ENCODE peak calls at places on chromosome 16, in six cellular contexts. One of them, this sample, is unnamed.

GRCh38 chr16:65123846-65124513 is 2.1 kb upstream of the CDH11 start:
- DNase-seq in kidney epithelial cell: no peak
- DNase-seq in heart right ventricle: no peak
- DNase-seq in keratinocyte: no peak
- DNase-seq in PC-9: no peak
- DNase-seq in ascending aorta: no peak
- DNase-seq in this sample: no peak

GRCh38 chr16:13332713-13333255 is 431.4 kb downstream of the SHISA9 start:
- DNase-seq in kidney epithelial cell: no peak
- DNase-seq in PC-9: no peak
- DNase-seq in keratinocyte: no peak
- DNase-seq in heart right ventricle: no peak
- DNase-seq in ascending aorta: no peak
- DNase-seq in this sample: no peak

GRCh38 chr16:47134550-47134949 is 9.2 kb downstream of the NETO2 start:
- DNase-seq in PC-9: no peak
- DNase-seq in kidney epithelial cell: no peak
- DNase-seq in keratinocyte: no peak
- DNase-seq in heart right ventricle: no peak
- DNase-seq in ascending aorta: no peak
- DNase-seq in this sample: no peak

GRCh38 chr16:71552698-71553503 is 24.0 kb downstream of the TAT start:
- DNase-seq in kidney epithelial cell: no peak
- DNase-seq in keratinocyte: no peak
- DNase-seq in heart right ventricle: no peak
- DNase-seq in ascending aorta: no peak
- DNase-seq in PC-9: no peak
- DNase-seq in this sample: no peak

GRCh38 chr16:71460246-71460645 is 1.8 kb downstream of the ZNF23 start:
- DNase-seq in heart right ventricle: no peak
- DNase-seq in keratinocyte: no peak
- DNase-seq in kidney epithelial cell: no peak
- DNase-seq in PC-9: no peak
- DNase-seq in ascending aorta: no peak
- DNase-seq in this sample: no peak

GRCh38 chr16:79372504-79373184 is 227.9 kb downstream of the MAF start:
- DNase-seq in PC-9: no peak
- DNase-seq in keratinocyte: no peak
- DNase-seq in ascending aorta: no peak
- DNase-seq in kidney epithelial cell: peak; percentile 35
- DNase-seq in heart right ventricle: no peak
- DNase-seq in this sample: peak; percentile 68

GRCh38 chr16:378821-379182 is 3.0 kb downstream of the PGAP6 start:
- DNase-seq in heart right ventricle: no peak
- DNase-seq in PC-9: no peak
- DNase-seq in ascending aorta: no peak
- DNase-seq in keratinocyte: no peak
- DNase-seq in kidney epithelial cell: no peak
- DNase-seq in this sample: no peak

GRCh38 chr16:89350701-89351380 is 133.3 kb downstream of the ZNF778 start:
- DNase-seq in kidney epithelial cell: peak; percentile 78
- DNase-seq in heart right ventricle: no peak
- DNase-seq in ascending aorta: no peak
- DNase-seq in keratinocyte: no peak
- DNase-seq in PC-9: no peak
- DNase-seq in this sample: no peak

GRCh38 chr16:1290860-1291575 is 18.4 kb upstream of the UBE2I start:
- DNase-seq in ascending aorta: no peak
- DNase-seq in keratinocyte: no peak
- DNase-seq in heart right ventricle: no peak
- DNase-seq in kidney epithelial cell: no peak
- DNase-seq in PC-9: peak; percentile 40
- DNase-seq in this sample: no peak

GRCh38 chr16:22302776-22303363 is 5.7 kb downstream of the POLR3E start:
- DNase-seq in kidney epithelial cell: no peak
- DNase-seq in heart right ventricle: no peak
- DNase-seq in PC-9: no peak
- DNase-seq in keratinocyte: no peak
- DNase-seq in ascending aorta: no peak
- DNase-seq in this sample: no peak

GRCh38 chr16:17836868-17837602 is 366.3 kb upstream of the XYLT1 start:
- DNase-seq in heart right ventricle: no peak
- DNase-seq in PC-9: no peak
- DNase-seq in keratinocyte: peak; percentile 90
- DNase-seq in kidney epithelial cell: peak; percentile 25
- DNase-seq in ascending aorta: no peak
- DNase-seq in this sample: no peak

GRCh38 chr16:68951991-68952877 is 108.9 kb downstream of the TANGO6 start:
- DNase-seq in heart right ventricle: no peak
- DNase-seq in keratinocyte: peak; percentile 86
- DNase-seq in PC-9: no peak
- DNase-seq in ascending aorta: no peak
- DNase-seq in kidney epithelial cell: no peak
- DNase-seq in this sample: no peak

GRCh38 chr16:65224471-65224870 is 102.6 kb upstream of the CDH11 start:
- DNase-seq in ascending aorta: no peak
- DNase-seq in keratinocyte: no peak
- DNase-seq in heart right ventricle: no peak
- DNase-seq in kidney epithelial cell: no peak
- DNase-seq in PC-9: no peak
- DNase-seq in this sample: no peak

GRCh38 chr16:88993006-88993787 is 16.2 kb upstream of the CBFA2T3 start:
- DNase-seq in heart right ventricle: no peak
- DNase-seq in keratinocyte: no peak
- DNase-seq in PC-9: no peak
- DNase-seq in ascending aorta: no peak
- DNase-seq in kidney epithelial cell: no peak
- DNase-seq in this sample: no peak

GRCh38 chr16:71414038-71414437 is 27.8 kb downstream of the TLE7 start:
- DNase-seq in kidney epithelial cell: no peak
- DNase-seq in ascending aorta: no peak
- DNase-seq in PC-9: no peak
- DNase-seq in heart right ventricle: no peak
- DNase-seq in keratinocyte: no peak
- DNase-seq in this sample: no peak

GRCh38 chr16:27302126-27302525 is 11.6 kb upstream of the IL4R start:
- DNase-seq in heart right ventricle: no peak
- DNase-seq in keratinocyte: no peak
- DNase-seq in PC-9: no peak
- DNase-seq in kidney epithelial cell: no peak
- DNase-seq in ascending aorta: no peak
- DNase-seq in this sample: no peak

GRCh38 chr16:85988723-85989313 is 89.9 kb downstream of the IRF8 start:
- DNase-seq in ascending aorta: no peak
- DNase-seq in heart right ventricle: no peak
- DNase-seq in keratinocyte: no peak
- DNase-seq in PC-9: no peak
- DNase-seq in kidney epithelial cell: no peak
- DNase-seq in this sample: no peak

GRCh38 chr16:9521749-9522370 is 430.4 kb downstream of the HAPSTR1 start:
- DNase-seq in heart right ventricle: no peak
- DNase-seq in ascending aorta: no peak
- DNase-seq in PC-9: no peak
- DNase-seq in keratinocyte: no peak
- DNase-seq in kidney epithelial cell: no peak
- DNase-seq in this sample: no peak

GRCh38 chr16:84541999-84542876 is 37.8 kb upstream of the MEAK7 start:
- DNase-seq in heart right ventricle: no peak
- DNase-seq in ascending aorta: no peak
- DNase-seq in kidney epithelial cell: no peak
- DNase-seq in keratinocyte: no peak
- DNase-seq in PC-9: no peak
- DNase-seq in this sample: no peak

GRCh38 chr16:82011199-82011641 is at the start of gene SDR42E1:
- DNase-seq in kidney epithelial cell: no peak
- DNase-seq in PC-9: peak; percentile 81
- DNase-seq in ascending aorta: no peak
- DNase-seq in heart right ventricle: no peak
- DNase-seq in keratinocyte: no peak
- DNase-seq in this sample: no peak

GRCh38 chr16:85724126-85724879 is 26.6 kb downstream of the C16orf74 start:
- DNase-seq in ascending aorta: no peak
- DNase-seq in kidney epithelial cell: no peak
- DNase-seq in PC-9: no peak
- DNase-seq in heart right ventricle: no peak
- DNase-seq in keratinocyte: no peak
- DNase-seq in this sample: no peak

GRCh38 chr16:22321340-22322001 is 24.3 kb downstream of the POLR3E start:
- DNase-seq in PC-9: peak; percentile 59
- DNase-seq in heart right ventricle: peak; percentile 59
- DNase-seq in keratinocyte: peak; percentile 40
- DNase-seq in ascending aorta: no peak
- DNase-seq in kidney epithelial cell: peak; percentile 34
- DNase-seq in this sample: peak; percentile 61

GRCh38 chr16:29899516-29900101 is at the start of gene SEZ6L2:
- DNase-seq in heart right ventricle: peak; percentile 70
- DNase-seq in kidney epithelial cell: peak; percentile 85
- DNase-seq in PC-9: peak; percentile 90
- DNase-seq in keratinocyte: no peak
- DNase-seq in ascending aorta: no peak
- DNase-seq in this sample: peak; percentile 62

GRCh38 chr16:29903579-29903978 is 3.3 kb downstream of the ASPHD1 start:
- DNase-seq in PC-9: no peak
- DNase-seq in kidney epithelial cell: no peak
- DNase-seq in keratinocyte: no peak
- DNase-seq in ascending aorta: no peak
- DNase-seq in heart right ventricle: no peak
- DNase-seq in this sample: no peak

GRCh38 chr16:29900888-29901606 is 759 bp downstream of the ASPHD1 start:
- DNase-seq in kidney epithelial cell: no peak
- DNase-seq in keratinocyte: no peak
- DNase-seq in heart right ventricle: no peak
- DNase-seq in PC-9: no peak
- DNase-seq in ascending aorta: no peak
- DNase-seq in this sample: no peak

GRCh38 chr16:29900102-29900887 is at the start of gene ASPHD1:
- DNase-seq in ascending aorta: peak; percentile 26
- DNase-seq in PC-9: peak; percentile 86
- DNase-seq in keratinocyte: no peak
- DNase-seq in kidney epithelial cell: peak; percentile 64
- DNase-seq in heart right ventricle: peak; percentile 46
- DNase-seq in this sample: peak; percentile 58

DNA sequence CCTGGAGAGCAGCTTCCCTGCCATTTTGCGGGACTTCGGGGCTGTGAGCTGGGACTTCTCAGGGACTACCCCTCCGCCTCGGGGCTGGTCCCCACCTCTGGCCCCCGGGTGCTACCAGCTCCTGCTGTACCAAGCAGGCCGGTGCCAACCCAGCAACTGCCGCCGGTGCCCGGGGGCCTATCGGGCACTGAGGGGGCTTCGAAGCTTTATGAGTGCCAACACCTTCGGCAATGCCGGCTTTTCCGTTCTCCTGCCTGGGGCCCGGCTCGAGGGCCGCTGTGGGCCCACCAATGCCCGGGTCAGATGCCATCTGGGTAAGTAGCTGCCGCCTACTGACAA is 1.3 kb downstream of the ASPHD1 start:
- DNase-seq in kidney epithelial cell: no peak
- DNase-seq in keratinocyte: no peak
- DNase-seq in PC-9: no peak
- DNase-seq in heart right ventricle: no peak
- DNase-seq in ascending aorta: no peak
- DNase-seq in this sample: no peak
- H3K4me3 ChIP-seq in kidney epithelial cell: peak overlapping the region; percentile 61
- H3K4me3 ChIP-seq in keratinocyte: no peak overlapping the region
- H3K4me3 ChIP-seq in PC-9: peak overlapping the region; percentile 72
- H3K4me3 ChIP-seq in heart right ventricle: no peak overlapping the region
- H3K4me3 ChIP-seq in ascending aorta: no peak overlapping the region
- H3K4me3 ChIP-seq in this sample: no peak overlapping the region

GRCh38 chr16:3179651-3180050 is 8.4 kb upstream of the OR1F1 start:
- DNase-seq in kidney epithelial cell: no peak
- DNase-seq in PC-9: no peak
- DNase-seq in heart right ventricle: no peak
- DNase-seq in keratinocyte: no peak
- DNase-seq in ascending aorta: no peak
- DNase-seq in this sample: no peak
- H3K27me3 ChIP-seq in kidney epithelial cell: peaks cover 53% of the 10 kb centered on the region
- H3K27me3 ChIP-seq in PC-9: no peaks in the 10 kb centered on the region
- H3K27me3 ChIP-seq in heart right ventricle: peaks cover 41% of the 10 kb centered on the region
- H3K27me3 ChIP-seq in keratinocyte: no peaks in the 10 kb centered on the region
- H3K27me3 ChIP-seq in ascending aorta: peaks cover 12% of the 10 kb centered on the region
- H3K27me3 ChIP-seq in this sample: peaks cover 65% of the 10 kb centered on the region

DNA sequence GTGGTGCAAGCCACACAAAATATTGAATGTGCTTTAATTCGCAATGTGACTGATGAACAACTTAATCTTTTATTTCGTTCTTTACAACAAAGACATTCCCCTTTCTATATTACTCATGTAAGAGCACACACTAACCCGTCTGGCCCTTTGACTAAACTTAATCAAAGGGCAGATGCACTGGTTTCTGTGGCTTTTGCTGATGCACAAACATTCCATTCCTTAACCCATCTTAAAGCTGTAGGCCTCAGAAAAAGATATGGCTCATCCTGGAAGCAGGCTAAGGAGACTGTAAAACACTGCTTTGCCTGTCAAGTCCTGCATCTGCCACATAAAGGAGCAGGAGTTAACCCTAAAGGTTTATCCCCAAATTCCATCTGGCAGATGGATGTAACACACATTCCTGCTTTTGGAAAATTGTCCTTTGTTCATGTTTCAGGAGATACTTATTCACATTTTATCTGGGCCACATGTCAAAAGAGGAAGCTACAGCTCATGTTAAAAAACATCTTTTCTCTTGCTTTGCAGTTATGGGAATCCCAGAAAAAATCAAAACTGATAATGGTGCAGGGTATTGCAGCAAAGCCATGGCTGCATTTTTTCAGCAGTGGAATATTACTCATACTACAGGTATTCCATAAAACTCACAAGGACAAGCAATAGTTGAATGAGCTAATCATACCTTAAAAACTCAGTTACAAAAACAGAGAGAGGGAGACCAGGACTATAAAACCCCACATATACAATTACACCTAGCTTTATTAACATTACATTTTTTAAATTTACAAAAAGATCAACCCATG is 137.2 kb downstream of the AHSP start:
- DNase-seq in PC-9: no peak
- DNase-seq in ascending aorta: no peak
- DNase-seq in keratinocyte: peak; percentile 44
- DNase-seq in heart right ventricle: no peak
- DNase-seq in kidney epithelial cell: no peak
- DNase-seq in this sample: no peak
- TF ChIP-seq CTCF in PC-9: no peak
- TF ChIP-seq CTCF in ascending aorta: no peak
- TF ChIP-seq CTCF in keratinocyte: no peak
- TF ChIP-seq CTCF in heart right ventricle: no peak
- TF ChIP-seq CTCF in kidney epithelial cell: no peak
- TF ChIP-seq CTCF in this sample: no peak

DNA sequence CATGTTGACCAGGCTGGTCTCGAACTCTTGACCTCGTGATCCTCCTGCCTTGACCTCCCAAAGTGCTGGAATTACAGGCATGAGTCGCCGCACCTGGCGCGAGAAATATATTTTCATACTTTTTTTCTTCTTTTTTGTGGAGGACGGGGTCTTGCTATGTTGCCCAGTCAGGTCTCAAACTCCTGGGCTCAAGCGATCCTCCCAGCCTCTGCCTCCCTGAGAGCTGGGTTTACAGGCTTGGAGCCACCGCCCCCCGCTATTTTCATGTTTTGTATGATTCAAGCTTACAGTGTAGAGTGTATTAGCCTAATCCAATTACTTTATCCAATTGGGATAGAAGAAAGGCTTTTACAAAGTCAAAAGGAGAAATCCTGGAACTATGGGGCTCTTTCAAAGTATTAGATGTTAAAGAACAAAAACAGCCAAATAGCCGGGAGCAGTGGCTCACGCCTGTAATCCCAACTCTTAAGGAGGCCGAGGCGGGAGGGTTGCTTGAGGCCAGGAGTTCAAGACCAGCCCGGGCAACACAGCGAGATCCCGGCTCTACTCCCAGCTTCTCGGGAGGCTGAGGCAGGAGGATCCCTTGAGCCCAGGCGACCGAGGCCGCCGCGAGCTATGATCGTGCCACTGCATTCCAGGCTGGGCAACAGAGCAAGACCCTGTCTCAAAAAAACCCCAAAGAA is 1.4 kb upstream of the MAP1LC3B start:
- DNase-seq in PC-9: no peak
- DNase-seq in kidney epithelial cell: no peak
- DNase-seq in heart right ventricle: no peak
- DNase-seq in keratinocyte: no peak
- DNase-seq in ascending aorta: no peak
- DNase-seq in this sample: peak; percentile 16
- H3K4me3 ChIP-seq in PC-9: peak overlapping the region; percentile 71
- H3K4me3 ChIP-seq in kidney epithelial cell: no peak overlapping the region
- H3K4me3 ChIP-seq in heart right ventricle: no peak overlapping the region
- H3K4me3 ChIP-seq in keratinocyte: peak overlapping the region; percentile 70
- H3K4me3 ChIP-seq in ascending aorta: no peak overlapping the region
- H3K4me3 ChIP-seq in this sample: no peak overlapping the region

This sample was measured in uterus.